ENCODE peak calls at places on chromosomes 3 and 15, in five cellular contexts. W is RPMI7951, N is AG09309, C is immature natural killer cell, I is cardiac muscle cell. H is an unnamed sample.

GRCh38 chr3:126542340-126543241 is 16.1 kb downstream of the C3orf22 start:
- DNase-seq in W (no peak), N (no peak), C (no peak), I (no peak), H (no peak)

GRCh38 chr3:179794355-179794754 is 141.5 kb downstream of the USP13 start:
- DNase-seq in W (no peak), N (no peak), C (no peak), I (peak; percentile 22), H (peak; percentile 86)

GRCh38 chr3:195921334-195921771 is 13.0 kb upstream of the TNK2 start:
- DNase-seq in W (peak; percentile 38), N (no peak), C (no peak), I (no peak), H (no peak)

GRCh38 chr3:47014036-47014435 is 34.6 kb downstream of the NBEAL2 start:
- DNase-seq in W (no peak), N (no peak), C (no peak), I (no peak), H (no peak)

GRCh38 chr3:179156170-179156569 is 8.0 kb downstream of the PIK3CA start:
- DNase-seq in W (no peak), N (no peak), C (no peak), I (no peak), H (no peak)

GRCh38 chr15:60353245-60353940 is 44.4 kb downstream of the ANXA2 start:
- DNase-seq in W (peak; percentile 57), N (no peak), C (no peak), I (no peak), H (no peak)

GRCh38 chr15:73127302-73127936 is 75.2 kb downstream of the NEO1 start:
- DNase-seq in W (peak; percentile 42), N (no peak), C (no peak), I (peak; percentile 53), H (peak; percentile 71)

GRCh38 chr3:49415931-49416601 is 3.8 kb downstream of the TCTA start:
- DNase-seq in W (peak; percentile 71), N (no peak), C (peak; percentile 77), I (no peak), H (no peak)

GRCh38 chr3:195128255-195129071 is 142.5 kb downstream of the XXYLT1 start:
- DNase-seq in W (no peak), N (no peak), C (no peak), I (no peak), H (no peak)

GRCh38 chr3:117669761-117670160 is 960.2 kb downstream of the TUSC7 start:
- DNase-seq in W (no peak), N (no peak), C (no peak), I (no peak), H (peak; percentile 13)

GRCh38 chr15:39478996-39479395 is 101.9 kb upstream of the THBS1 start:
- DNase-seq in W (peak; percentile 44), N (no peak), C (no peak), I (no peak), H (no peak)

GRCh38 chr3:28188686-28189085 is 52.7 kb upstream of the CMC1 start:
- DNase-seq in W (no peak), N (no peak), C (no peak), I (no peak), H (no peak)

GRCh38 chr15:99115300-99116215 is 10.7 kb downstream of the SYNM start:
- DNase-seq in W (no peak), N (no peak), C (no peak), I (no peak), H (no peak)

GRCh38 chr3:197183582-197183981 is 114.8 kb downstream of the DLG1 start:
- DNase-seq in W (no peak), N (no peak), C (no peak), I (no peak), H (no peak)

GRCh38 chr3:188627652-188628051 is 473.7 kb downstream of the LPP start:
- DNase-seq in W (peak; percentile 74), N (peak; percentile 86), C (no peak), I (no peak), H (no peak)

GRCh38 chr15:38758001-38758400 is 193.4 kb upstream of the RASGRP1 start:
- DNase-seq in W (peak; percentile 85), N (peak; percentile 61), C (no peak), I (peak; percentile 46), H (no peak)

GRCh38 chr15:44173813-44174212 is 21.3 kb downstream of the FRMD5 start:
- DNase-seq in W (no peak), N (no peak), C (no peak), I (no peak), H (no peak)

GRCh38 chr15:84684092-84684491 is 26.1 kb upstream of the NMB start:
- DNase-seq in W (peak; percentile 37), N (no peak), C (no peak), I (no peak), H (peak; percentile 40)

GRCh38 chr3:74883690-74884089 is 269.2 kb upstream of the CNTN3 start:
- DNase-seq in W (no peak), N (peak; percentile 4), C (no peak), I (peak; percentile 16), H (peak; percentile 35)

GRCh38 chr15:65033659-65034269 is 4.3 kb upstream of the MTFMT start:
- DNase-seq in W (peak; percentile 53), N (no peak), C (no peak), I (no peak), H (peak; percentile 69)

GRCh38 chr3:129651316-129652202 is 45.1 kb upstream of the PLXND1 start:
- DNase-seq in W (peak; percentile 95), N (peak; percentile 92), C (no peak), I (no peak), H (no peak)

GRCh38 chr3:129366312-129366831 is 62.1 kb downstream of the EFCAB12 start:
- DNase-seq in W (peak; percentile 61), N (no peak), C (no peak), I (no peak), H (no peak)

GRCh38 chr3:117278424-117279190 is 569.0 kb downstream of the TUSC7 start:
- DNase-seq in W (no peak), N (no peak), C (no peak), I (no peak), H (peak; percentile 45)

GRCh38 chr3:189049458-189050231 is 122.1 kb upstream of the TPRG1 start:
- DNase-seq in W (peak; percentile 10), N (no peak), C (peak; percentile 14), I (no peak), H (no peak)